ENCODE peak calls at places on chromosomes 7 and 10, in nine cellular contexts. One of them, this sample, is unnamed.

GRCh38 chr10:71849461-71849908 is 1.6 kb downstream of the PSAP start:
- DNase-seq in AG04449: no peak
- DNase-seq in natural killer cell: no peak
- DNase-seq in neural progenitor cell: no peak
- DNase-seq in fibroblast of lung: no peak
- DNase-seq in fibroblast of villous mesenchyme: no peak
- DNase-seq in transverse colon: no peak
- DNase-seq in coronary artery: no peak
- DNase-seq in upper lobe of right lung: no peak
- DNase-seq in this sample: no peak

GRCh38 chr7:47453093-47454056 is 128.5 kb downstream of the TNS3 start:
- DNase-seq in neural progenitor cell: no peak
- DNase-seq in upper lobe of right lung: peak; percentile 86
- DNase-seq in fibroblast of villous mesenchyme: peak; percentile 96
- DNase-seq in natural killer cell: no peak
- DNase-seq in fibroblast of lung: peak; percentile 96
- DNase-seq in AG04449: peak; percentile 71
- DNase-seq in coronary artery: peak; percentile 91
- DNase-seq in transverse colon: peak; percentile 65
- DNase-seq in this sample: no peak

GRCh38 chr10:129761981-129762956 is 201.8 kb downstream of the EBF3 start:
- DNase-seq in fibroblast of villous mesenchyme: no peak
- DNase-seq in upper lobe of right lung: peak; percentile 19
- DNase-seq in transverse colon: no peak
- DNase-seq in fibroblast of lung: no peak
- DNase-seq in AG04449: no peak
- DNase-seq in neural progenitor cell: peak; percentile 28
- DNase-seq in natural killer cell: peak; percentile 3
- DNase-seq in coronary artery: peak; percentile 38
- DNase-seq in this sample: peak; percentile 57

GRCh38 chr7:1889091-1889490 is 219.0 kb downstream of the ELFN1 start:
- DNase-seq in transverse colon: no peak
- DNase-seq in upper lobe of right lung: no peak
- DNase-seq in natural killer cell: no peak
- DNase-seq in coronary artery: no peak
- DNase-seq in fibroblast of lung: no peak
- DNase-seq in neural progenitor cell: no peak
- DNase-seq in AG04449: no peak
- DNase-seq in fibroblast of villous mesenchyme: no peak
- DNase-seq in this sample: no peak

GRCh38 chr10:21993360-21994001 is 10.0 kb downstream of the DNAJC1 start:
- DNase-seq in natural killer cell: no peak
- DNase-seq in fibroblast of lung: peak; percentile 64
- DNase-seq in transverse colon: no peak
- DNase-seq in fibroblast of villous mesenchyme: peak; percentile 42
- DNase-seq in coronary artery: no peak
- DNase-seq in upper lobe of right lung: no peak
- DNase-seq in neural progenitor cell: no peak
- DNase-seq in AG04449: no peak
- DNase-seq in this sample: no peak

GRCh38 chr7:47586925-47587324 is 5.0 kb upstream of the TNS3 start:
- DNase-seq in coronary artery: no peak
- DNase-seq in neural progenitor cell: no peak
- DNase-seq in upper lobe of right lung: no peak
- DNase-seq in fibroblast of lung: no peak
- DNase-seq in fibroblast of villous mesenchyme: no peak
- DNase-seq in AG04449: no peak
- DNase-seq in natural killer cell: no peak
- DNase-seq in transverse colon: no peak
- DNase-seq in this sample: no peak

GRCh38 chr7:43698461-43699255 is 30.7 kb downstream of the COA1 start:
- DNase-seq in transverse colon: no peak
- DNase-seq in fibroblast of lung: peak; percentile 43
- DNase-seq in fibroblast of villous mesenchyme: no peak
- DNase-seq in neural progenitor cell: no peak
- DNase-seq in natural killer cell: no peak
- DNase-seq in AG04449: no peak
- DNase-seq in upper lobe of right lung: no peak
- DNase-seq in coronary artery: no peak
- DNase-seq in this sample: no peak

GRCh38 chr10:92241158-92241500 is 49.7 kb downstream of the CPEB3 start:
- DNase-seq in upper lobe of right lung: no peak
- DNase-seq in fibroblast of villous mesenchyme: no peak
- DNase-seq in neural progenitor cell: peak; percentile 79
- DNase-seq in AG04449: no peak
- DNase-seq in natural killer cell: no peak
- DNase-seq in coronary artery: no peak
- DNase-seq in transverse colon: peak; percentile 24
- DNase-seq in fibroblast of lung: no peak
- DNase-seq in this sample: no peak

GRCh38 chr10:59243611-59244195 is 67.3 kb downstream of the PHYHIPL start:
- DNase-seq in fibroblast of villous mesenchyme: no peak
- DNase-seq in upper lobe of right lung: no peak
- DNase-seq in neural progenitor cell: no peak
- DNase-seq in AG04449: no peak
- DNase-seq in fibroblast of lung: no peak
- DNase-seq in transverse colon: no peak
- DNase-seq in coronary artery: no peak
- DNase-seq in natural killer cell: no peak
- DNase-seq in this sample: no peak

GRCh38 chr7:157619753-157620525 is 283.1 kb downstream of the DNAJB6 start:
- DNase-seq in fibroblast of villous mesenchyme: no peak
- DNase-seq in natural killer cell: no peak
- DNase-seq in neural progenitor cell: no peak
- DNase-seq in upper lobe of right lung: peak; percentile 51
- DNase-seq in coronary artery: no peak
- DNase-seq in AG04449: no peak
- DNase-seq in fibroblast of lung: no peak
- DNase-seq in transverse colon: no peak
- DNase-seq in this sample: no peak

GRCh38 chr7:116802784-116803183 is 59.6 kb upstream of the CAPZA2 start:
- DNase-seq in natural killer cell: no peak
- DNase-seq in AG04449: no peak
- DNase-seq in neural progenitor cell: peak; percentile 48
- DNase-seq in fibroblast of lung: peak; percentile 84
- DNase-seq in upper lobe of right lung: no peak
- DNase-seq in transverse colon: peak; percentile 32
- DNase-seq in fibroblast of villous mesenchyme: peak; percentile 69
- DNase-seq in coronary artery: no peak
- DNase-seq in this sample: no peak

GRCh38 chr10:133091316-133091715 is 3.6 kb downstream of the ADGRA1 start:
- DNase-seq in coronary artery: no peak
- DNase-seq in AG04449: no peak
- DNase-seq in fibroblast of lung: no peak
- DNase-seq in natural killer cell: no peak
- DNase-seq in fibroblast of villous mesenchyme: no peak
- DNase-seq in transverse colon: no peak
- DNase-seq in neural progenitor cell: no peak
- DNase-seq in upper lobe of right lung: no peak
- DNase-seq in this sample: no peak

GRCh38 chr10:90417056-90417455 is 440.8 kb downstream of the HTR7 start:
- DNase-seq in transverse colon: no peak
- DNase-seq in coronary artery: no peak
- DNase-seq in neural progenitor cell: no peak
- DNase-seq in fibroblast of villous mesenchyme: peak; percentile 94
- DNase-seq in upper lobe of right lung: no peak
- DNase-seq in natural killer cell: no peak
- DNase-seq in fibroblast of lung: peak; percentile 97
- DNase-seq in AG04449: peak; percentile 47
- DNase-seq in this sample: no peak

GRCh38 chr7:25215694-25216335 is 12.5 kb downstream of the NPVF start:
- DNase-seq in upper lobe of right lung: no peak
- DNase-seq in fibroblast of villous mesenchyme: no peak
- DNase-seq in transverse colon: no peak
- DNase-seq in neural progenitor cell: no peak
- DNase-seq in fibroblast of lung: no peak
- DNase-seq in AG04449: no peak
- DNase-seq in coronary artery: no peak
- DNase-seq in natural killer cell: no peak
- DNase-seq in this sample: no peak

GRCh38 chr7:129213828-129214227 is 11.0 kb upstream of the AHCYL2 start:
- DNase-seq in fibroblast of lung: no peak
- DNase-seq in natural killer cell: no peak
- DNase-seq in transverse colon: no peak
- DNase-seq in coronary artery: no peak
- DNase-seq in upper lobe of right lung: no peak
- DNase-seq in fibroblast of villous mesenchyme: no peak
- DNase-seq in AG04449: no peak
- DNase-seq in neural progenitor cell: peak; percentile 64
- DNase-seq in this sample: no peak

DNA sequence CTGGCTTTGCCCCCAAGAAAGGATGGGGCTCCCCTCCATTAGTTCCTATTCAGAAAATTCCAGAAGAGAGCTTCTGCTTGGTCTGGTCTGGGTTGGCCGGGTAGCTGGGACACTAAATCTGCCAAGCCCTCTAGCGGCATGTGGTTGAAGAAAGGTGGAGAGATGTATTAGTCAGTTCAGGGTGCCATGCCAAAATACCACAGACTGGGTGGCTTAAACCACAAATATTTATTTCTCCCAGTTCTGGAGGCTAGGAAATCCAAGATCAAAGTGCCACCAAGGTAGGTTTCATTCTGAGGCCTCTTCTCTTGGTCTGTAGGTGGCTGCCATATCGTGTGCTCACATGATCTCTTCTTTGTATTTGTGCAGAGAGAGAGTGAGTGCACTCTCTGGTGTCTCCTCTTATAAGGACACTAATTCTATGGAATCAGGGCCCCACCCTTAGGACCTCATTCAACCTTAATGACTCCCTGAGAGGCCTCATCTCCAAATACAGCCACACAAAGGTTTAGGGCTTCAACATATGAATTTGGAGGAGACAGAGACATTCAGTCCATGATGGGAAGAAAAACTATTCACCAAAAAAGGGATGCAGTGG is 38.7 kb upstream of the MTPAP start:
- DNase-seq in natural killer cell: no peak
- DNase-seq in neural progenitor cell: no peak
- DNase-seq in fibroblast of lung: no peak
- DNase-seq in fibroblast of villous mesenchyme: no peak
- DNase-seq in coronary artery: no peak
- DNase-seq in upper lobe of right lung: no peak
- DNase-seq in AG04449: no peak
- DNase-seq in transverse colon: no peak
- DNase-seq in this sample: no peak
- TF ChIP-seq CTCF in natural killer cell: no peak
- TF ChIP-seq CTCF in neural progenitor cell: no peak
- TF ChIP-seq CTCF in fibroblast of lung: no peak
- TF ChIP-seq CTCF in fibroblast of villous mesenchyme: no peak
- TF ChIP-seq CTCF in coronary artery: no peak
- TF ChIP-seq CTCF in upper lobe of right lung: no peak
- TF ChIP-seq CTCF in AG04449: no peak
- TF ChIP-seq CTCF in transverse colon: no peak
- TF ChIP-seq CTCF in this sample: no peak

DNA sequence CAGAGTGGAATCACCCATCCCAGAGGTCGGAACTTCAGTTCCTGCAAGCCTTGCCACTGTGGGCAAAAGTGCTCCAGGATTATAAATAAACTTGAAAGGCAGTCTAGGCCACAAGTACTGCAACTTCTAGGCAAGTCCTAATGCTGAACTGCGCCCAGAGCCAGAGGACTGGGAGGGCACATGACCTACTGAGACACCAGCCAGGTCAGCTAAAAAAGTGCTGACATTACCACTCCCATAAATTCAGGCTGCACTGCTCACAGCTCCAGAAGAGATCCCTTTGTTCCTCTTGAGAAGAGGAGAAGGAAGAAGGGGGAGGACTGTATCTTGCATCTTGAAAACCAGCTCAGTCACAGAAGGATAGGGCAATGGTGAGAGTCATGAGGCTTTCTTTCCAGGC is 1084.1 kb upstream of the PHF14 start:
- DNase-seq in fibroblast of lung: no peak
- DNase-seq in natural killer cell: no peak
- DNase-seq in upper lobe of right lung: peak; percentile 66
- DNase-seq in neural progenitor cell: no peak
- DNase-seq in AG04449: no peak
- DNase-seq in fibroblast of villous mesenchyme: no peak
- DNase-seq in transverse colon: no peak
- DNase-seq in coronary artery: no peak
- DNase-seq in this sample: no peak
- TF ChIP-seq CTCF in fibroblast of lung: no peak
- TF ChIP-seq CTCF in natural killer cell: no peak
- TF ChIP-seq CTCF in upper lobe of right lung: no peak
- TF ChIP-seq CTCF in neural progenitor cell: no peak
- TF ChIP-seq CTCF in AG04449: no peak
- TF ChIP-seq CTCF in fibroblast of villous mesenchyme: no peak
- TF ChIP-seq CTCF in transverse colon: no peak
- TF ChIP-seq CTCF in coronary artery: no peak
- TF ChIP-seq CTCF in this sample: no peak

GRCh38 chr10:110502072-110502845 is 4.6 kb downstream of the DUSP5 start:
- DNase-seq in fibroblast of villous mesenchyme: no peak
- DNase-seq in coronary artery: no peak
- DNase-seq in AG04449: no peak
- DNase-seq in upper lobe of right lung: no peak
- DNase-seq in fibroblast of lung: no peak
- DNase-seq in transverse colon: no peak
- DNase-seq in natural killer cell: no peak
- DNase-seq in neural progenitor cell: no peak
- DNase-seq in this sample: no peak

GRCh38 chr10:110504111-110504735 is 6.5 kb downstream of the DUSP5 start:
- DNase-seq in fibroblast of villous mesenchyme: peak; percentile 93
- DNase-seq in upper lobe of right lung: no peak
- DNase-seq in coronary artery: no peak
- DNase-seq in fibroblast of lung: peak; percentile 95
- DNase-seq in AG04449: no peak
- DNase-seq in natural killer cell: peak; percentile 51
- DNase-seq in neural progenitor cell: no peak
- DNase-seq in transverse colon: peak; percentile 55
- DNase-seq in this sample: no peak

GRCh38 chr10:110502851-110503301 is 5.2 kb downstream of the DUSP5 start:
- DNase-seq in neural progenitor cell: no peak
- DNase-seq in upper lobe of right lung: no peak
- DNase-seq in coronary artery: no peak
- DNase-seq in AG04449: no peak
- DNase-seq in transverse colon: peak; percentile 49
- DNase-seq in fibroblast of villous mesenchyme: peak; percentile 58
- DNase-seq in natural killer cell: no peak
- DNase-seq in fibroblast of lung: peak; percentile 91
- DNase-seq in this sample: no peak

GRCh38 chr10:110505130-110505815 is 7.6 kb downstream of the DUSP5 start:
- DNase-seq in fibroblast of villous mesenchyme: no peak
- DNase-seq in AG04449: no peak
- DNase-seq in coronary artery: no peak
- DNase-seq in natural killer cell: no peak
- DNase-seq in transverse colon: no peak
- DNase-seq in upper lobe of right lung: no peak
- DNase-seq in neural progenitor cell: no peak
- DNase-seq in fibroblast of lung: no peak
- DNase-seq in this sample: no peak

GRCh38 chr10:110503528-110504110 is 5.9 kb downstream of the DUSP5 start:
- DNase-seq in transverse colon: no peak
- DNase-seq in AG04449: no peak
- DNase-seq in fibroblast of lung: no peak
- DNase-seq in natural killer cell: no peak
- DNase-seq in coronary artery: no peak
- DNase-seq in fibroblast of villous mesenchyme: no peak
- DNase-seq in neural progenitor cell: no peak
- DNase-seq in upper lobe of right lung: no peak
- DNase-seq in this sample: no peak
- TF ChIP-seq CTCF in transverse colon: no peak
- TF ChIP-seq CTCF in AG04449: no peak
- TF ChIP-seq CTCF in fibroblast of lung: no peak
- TF ChIP-seq CTCF in natural killer cell: no peak
- TF ChIP-seq CTCF in coronary artery: no peak
- TF ChIP-seq CTCF in fibroblast of villous mesenchyme: no peak
- TF ChIP-seq CTCF in neural progenitor cell: no peak
- TF ChIP-seq CTCF in upper lobe of right lung: no peak
- TF ChIP-seq CTCF in this sample: no peak

GRCh38 chr7:20402297-20403230 is 71.9 kb downstream of the ITGB8 start:
- DNase-seq in fibroblast of villous mesenchyme: no peak
- DNase-seq in natural killer cell: no peak
- DNase-seq in coronary artery: no peak
- DNase-seq in transverse colon: no peak
- DNase-seq in fibroblast of lung: peak; percentile 41
- DNase-seq in upper lobe of right lung: no peak
- DNase-seq in neural progenitor cell: no peak
- DNase-seq in AG04449: no peak
- DNase-seq in this sample: no peak
- TF ChIP-seq CTCF in fibroblast of villous mesenchyme: peak; percentile 42
- TF ChIP-seq CTCF in natural killer cell: no peak
- TF ChIP-seq CTCF in coronary artery: no peak
- TF ChIP-seq CTCF in transverse colon: no peak
- TF ChIP-seq CTCF in fibroblast of lung: peak; percentile 7
- TF ChIP-seq CTCF in upper lobe of right lung: peak; percentile 38
- TF ChIP-seq CTCF in neural progenitor cell: peak; percentile 47
- TF ChIP-seq CTCF in AG04449: no peak
- TF ChIP-seq CTCF in this sample: peak; percentile 57